ENCODE peak calls at places on chromosomes 16 and 17, in six cellular contexts. One of them, this sample, is unnamed.

GRCh38 chr16:49514391-49514980 is 140.9 kb downstream of the C16orf78 start:
- DNase-seq in RWPE1: no peak
- DNase-seq in endothelial cell: no peak
- DNase-seq in fibroblast of the aortic adventitia: no peak
- DNase-seq in stomach: peak
- DNase-seq in lower lobe of right lung: peak
- DNase-seq in this sample: no peak

GRCh38 chr17:50328360-50328759 is 17.6 kb upstream of the XYLT2 start:
- DNase-seq in lower lobe of right lung: no peak
- DNase-seq in endothelial cell: no peak
- DNase-seq in fibroblast of the aortic adventitia: no peak
- DNase-seq in stomach: no peak
- DNase-seq in RWPE1: no peak
- DNase-seq in this sample: no peak

GRCh38 chr16:16109453-16110110 is 113.7 kb downstream of the ABCC6 start:
- DNase-seq in fibroblast of the aortic adventitia: no peak
- DNase-seq in RWPE1: no peak
- DNase-seq in lower lobe of right lung: no peak
- DNase-seq in endothelial cell: no peak
- DNase-seq in stomach: no peak
- DNase-seq in this sample: no peak

GRCh38 chr17:51014129-51014528 is 106.5 kb downstream of the SPAG9 start:
- DNase-seq in endothelial cell: no peak
- DNase-seq in stomach: no peak
- DNase-seq in RWPE1: no peak
- DNase-seq in fibroblast of the aortic adventitia: no peak
- DNase-seq in lower lobe of right lung: no peak
- DNase-seq in this sample: no peak

GRCh38 chr16:30829130-30830071 is 42.4 kb upstream of the ZNF629 start:
- DNase-seq in fibroblast of the aortic adventitia: no peak
- DNase-seq in stomach: peak
- DNase-seq in RWPE1: no peak
- DNase-seq in endothelial cell: no peak
- DNase-seq in lower lobe of right lung: peak
- DNase-seq in this sample: peak

GRCh38 chr16:10665166-10665565 is 29.6 kb downstream of the TEKT5 start:
- DNase-seq in lower lobe of right lung: no peak
- DNase-seq in endothelial cell: no peak
- DNase-seq in RWPE1: no peak
- DNase-seq in fibroblast of the aortic adventitia: no peak
- DNase-seq in stomach: no peak
- DNase-seq in this sample: no peak

GRCh38 chr17:73794336-73794735 is 150.1 kb upstream of the SDK2 start:
- DNase-seq in RWPE1: no peak
- DNase-seq in lower lobe of right lung: no peak
- DNase-seq in stomach: no peak
- DNase-seq in endothelial cell: no peak
- DNase-seq in fibroblast of the aortic adventitia: no peak
- DNase-seq in this sample: no peak

GRCh38 chr16:74309789-74310781 is 13.5 kb downstream of the PSMD7 start:
- DNase-seq in RWPE1: peak
- DNase-seq in stomach: no peak
- DNase-seq in lower lobe of right lung: no peak
- DNase-seq in endothelial cell: peak
- DNase-seq in fibroblast of the aortic adventitia: peak
- DNase-seq in this sample: peak

GRCh38 chr17:57988301-57989010 is 402 bp upstream of the VEZF1 start:
- DNase-seq in fibroblast of the aortic adventitia: peak
- DNase-seq in lower lobe of right lung: peak
- DNase-seq in endothelial cell: no peak
- DNase-seq in stomach: peak
- DNase-seq in RWPE1: peak
- DNase-seq in this sample: peak

GRCh38 chr17:44774271-44775135 is 15.7 kb downstream of the ADAM11 start:
- DNase-seq in endothelial cell: peak
- DNase-seq in RWPE1: peak
- DNase-seq in lower lobe of right lung: peak
- DNase-seq in stomach: peak
- DNase-seq in fibroblast of the aortic adventitia: peak
- DNase-seq in this sample: peak
- TF ChIP-seq CTCF in endothelial cell: peak
- TF ChIP-seq CTCF in RWPE1: peak
- TF ChIP-seq CTCF in lower lobe of right lung: peak
- TF ChIP-seq CTCF in stomach: peak
- TF ChIP-seq CTCF in fibroblast of the aortic adventitia: peak
- TF ChIP-seq CTCF in this sample: peak

DNA sequence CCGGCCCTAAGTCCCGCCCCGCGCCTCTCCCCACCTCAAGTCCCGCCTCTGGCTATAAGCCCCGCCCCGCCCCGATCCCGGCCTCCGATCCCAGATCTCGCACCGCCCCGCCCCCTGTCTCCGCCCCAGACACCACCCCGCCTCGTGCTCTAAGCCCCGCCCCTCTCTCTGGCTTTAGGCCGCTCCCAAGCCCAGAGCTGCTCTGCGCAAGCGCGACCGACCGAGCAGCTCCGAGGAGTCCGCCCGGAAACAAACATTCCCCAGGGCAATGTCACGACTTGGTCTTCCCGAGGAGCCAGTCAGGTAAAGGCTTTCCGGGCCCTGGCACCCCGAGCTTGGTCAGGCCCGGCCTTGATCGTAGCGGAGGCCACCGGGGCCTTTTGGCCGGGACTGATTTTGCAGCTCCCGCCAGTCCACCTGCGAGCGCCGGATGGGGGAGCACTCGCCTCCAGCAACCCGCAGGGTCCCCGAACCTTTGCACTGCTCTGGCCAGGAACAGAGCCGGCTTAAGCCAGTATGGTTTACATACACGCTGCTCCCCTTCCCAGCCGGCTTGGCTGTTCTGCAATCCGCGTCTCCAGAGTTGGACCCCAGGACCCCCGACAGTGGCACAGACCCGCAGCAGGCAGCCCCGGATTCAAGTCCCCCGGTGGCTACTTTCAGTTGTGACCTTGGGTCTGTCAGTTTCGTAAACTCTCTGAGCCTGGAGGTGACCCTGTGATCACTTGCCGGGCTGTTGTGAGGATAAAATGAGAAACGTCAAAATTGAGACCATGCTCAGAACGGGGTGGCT is at the start of gene NUDT7:
- DNase-seq in lower lobe of right lung: peak
- DNase-seq in fibroblast of the aortic adventitia: peak
- DNase-seq in endothelial cell: peak
- DNase-seq in stomach: peak
- DNase-seq in RWPE1: peak
- DNase-seq in this sample: peak
- TF ChIP-seq CTCF in lower lobe of right lung: peak
- TF ChIP-seq CTCF in fibroblast of the aortic adventitia: peak
- TF ChIP-seq CTCF in endothelial cell: no peak
- TF ChIP-seq CTCF in stomach: no peak
- TF ChIP-seq CTCF in RWPE1: peak
- TF ChIP-seq CTCF in this sample: no peak

DNA sequence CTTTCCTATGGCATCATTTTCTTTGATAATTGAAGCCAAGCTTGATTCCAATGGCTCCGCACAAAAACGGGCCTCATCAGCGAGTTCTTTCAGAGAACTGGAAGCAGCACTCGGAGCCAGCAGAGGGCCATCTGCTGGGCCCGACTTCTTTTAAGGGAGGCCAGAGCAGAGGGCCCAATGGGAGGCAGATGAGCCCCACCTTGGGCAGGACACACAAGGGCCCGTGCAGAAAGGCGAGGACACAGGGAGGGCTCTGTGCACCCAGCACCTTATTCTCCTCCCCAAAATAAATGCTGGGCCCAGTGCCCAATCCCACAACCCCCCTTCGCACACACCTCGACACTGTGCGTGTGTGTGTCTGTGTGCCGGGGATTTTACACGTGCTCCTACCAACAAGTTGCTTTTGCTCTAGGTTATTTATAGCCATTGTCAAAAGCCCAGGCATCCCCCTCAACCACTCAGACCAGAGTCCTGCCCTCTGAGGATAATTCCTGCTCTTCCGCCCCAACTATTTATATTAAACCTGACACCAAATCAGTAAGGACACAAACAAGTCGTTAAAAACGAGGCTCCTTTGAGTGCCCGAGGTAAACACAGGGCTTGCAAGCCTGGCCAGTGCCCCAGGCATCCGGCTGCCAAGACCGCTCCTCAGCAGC is 6.8 kb downstream of the AXIN2 start:
- DNase-seq in endothelial cell: no peak
- DNase-seq in RWPE1: no peak
- DNase-seq in fibroblast of the aortic adventitia: peak
- DNase-seq in stomach: no peak
- DNase-seq in lower lobe of right lung: no peak
- DNase-seq in this sample: no peak
- TF ChIP-seq CTCF in endothelial cell: no peak
- TF ChIP-seq CTCF in RWPE1: no peak
- TF ChIP-seq CTCF in fibroblast of the aortic adventitia: peak
- TF ChIP-seq CTCF in stomach: no peak
- TF ChIP-seq CTCF in lower lobe of right lung: peak
- TF ChIP-seq CTCF in this sample: no peak

GRCh38 chr16:29812754-29813643 is 1.0 kb downstream of the PRRT2 start:
- DNase-seq in fibroblast of the aortic adventitia: no peak
- DNase-seq in endothelial cell: no peak
- DNase-seq in RWPE1: no peak
- DNase-seq in lower lobe of right lung: no peak
- DNase-seq in stomach: no peak
- DNase-seq in this sample: no peak

GRCh38 chr16:29813644-29814562 is 1.9 kb downstream of the PRRT2 start:
- DNase-seq in fibroblast of the aortic adventitia: no peak
- DNase-seq in endothelial cell: no peak
- DNase-seq in stomach: no peak
- DNase-seq in lower lobe of right lung: no peak
- DNase-seq in RWPE1: no peak
- DNase-seq in this sample: no peak

GRCh38 chr16:29811170-29811895 is 660 bp upstream of the PRRT2 start:
- DNase-seq in stomach: peak
- DNase-seq in lower lobe of right lung: peak
- DNase-seq in endothelial cell: peak
- DNase-seq in RWPE1: peak
- DNase-seq in fibroblast of the aortic adventitia: peak
- DNase-seq in this sample: peak

GRCh38 chr16:29810699-29811169 is 1.3 kb upstream of the PRRT2 start:
- DNase-seq in lower lobe of right lung: no peak
- DNase-seq in fibroblast of the aortic adventitia: no peak
- DNase-seq in RWPE1: no peak
- DNase-seq in endothelial cell: no peak
- DNase-seq in stomach: no peak
- DNase-seq in this sample: no peak

GRCh38 chr16:29811896-29812665 is at the start of gene PRRT2:
- DNase-seq in endothelial cell: peak
- DNase-seq in fibroblast of the aortic adventitia: peak
- DNase-seq in stomach: no peak
- DNase-seq in RWPE1: no peak
- DNase-seq in lower lobe of right lung: peak
- DNase-seq in this sample: peak
- TF ChIP-seq CTCF in endothelial cell: no peak
- TF ChIP-seq CTCF in fibroblast of the aortic adventitia: no peak
- TF ChIP-seq CTCF in stomach: no peak
- TF ChIP-seq CTCF in RWPE1: no peak
- TF ChIP-seq CTCF in lower lobe of right lung: no peak
- TF ChIP-seq CTCF in this sample: no peak